ENCODE peak calls at places on chromosomes 5 and 9, in eight cellular contexts. T, S, E, U, P, O, B and K are unnamed samples.

GRCh38 chr5:125424374-125424773 is 677.9 kb upstream of the ZNF608 start:
- DNase-seq in U (no peak), E (no peak), T (no peak), B (no peak), O (no peak), S (no peak), P (no peak), K (no peak)

GRCh38 chr5:154038241-154038603 is 488 bp downstream of the FAM114A2 start:
- DNase-seq in O (no peak), S (peak), U (peak), T (peak), E (no peak), P (no peak), B (peak), K (peak)

GRCh38 chr5:151065609-151066008 is 15.2 kb downstream of the TNIP1 start:
- DNase-seq in O (no peak), S (no peak), T (no peak), E (no peak), B (no peak), U (no peak), P (no peak), K (no peak)

GRCh38 chr9:3526903-3527652 is 1.3 kb upstream of the RFX3 start:
- DNase-seq in E (peak), O (peak), T (peak), U (peak), B (peak), P (no peak), S (no peak), K (peak)

GRCh38 chr5:100706796-100707195 is 171.6 kb downstream of the FAM174A start:
- DNase-seq in E (peak), O (no peak), P (no peak), S (no peak), T (no peak), B (no peak), U (peak), K (peak)

GRCh38 chr5:79237735-79238560 is 2.0 kb downstream of the JMY start:
- DNase-seq in S (no peak), P (no peak), U (peak), E (no peak), B (no peak), T (no peak), O (no peak), K (no peak)

GRCh38 chr5:128144491-128144890 is 60.9 kb downstream of the SLC12A2 start:
- DNase-seq in S (no peak), P (no peak), T (no peak), O (no peak), U (no peak), E (no peak), B (no peak), K (peak)

GRCh38 chr5:83509535-83509934 is 38.0 kb downstream of the VCAN start:
- DNase-seq in U (no peak), S (no peak), T (no peak), B (no peak), O (no peak), P (no peak), E (peak), K (peak)

GRCh38 chr9:116432051-116432450 is 255.1 kb upstream of the TRIM32 start:
- DNase-seq in P (no peak), B (no peak), O (no peak), E (no peak), T (no peak), S (no peak), U (no peak), K (no peak)

GRCh38 chr5:176823076-176823481 is 12.7 kb downstream of the UNC5A start:
- DNase-seq in S (no peak), O (no peak), U (peak), T (no peak), P (no peak), B (no peak), E (no peak), K (peak)

GRCh38 chr5:155116456-155117251 is 103.1 kb downstream of the KIF4B start:
- DNase-seq in B (no peak), U (no peak), E (no peak), P (no peak), O (no peak), S (no peak), T (no peak), K (no peak)

GRCh38 chr5:168136340-168136739 is 155.1 kb upstream of the WWC1 start:
- DNase-seq in E (no peak), T (no peak), O (no peak), U (no peak), P (no peak), B (no peak), S (no peak), K (no peak)